ENCODE peak calls at places on chromosomes 1 and 21, in five cellular contexts. B is body of pancreas, U is cardiac muscle cell, K is esophagus squamous epithelium, T is SK-N-SH. F is an unnamed sample.

GRCh38 chr1:179816196-179816960 is 61.2 kb downstream of the TOR1AIP2 start:
- DNase-seq in U (no peak), B (no peak), K (no peak), T (peak; percentile 31), F (no peak)

GRCh38 chr1:178142806-178143205 is 48.9 kb downstream of the RASAL2 start:
- DNase-seq in B (no peak), U (no peak), T (no peak), K (no peak), F (no peak)

GRCh38 chr1:21586926-21587601 is 77.8 kb downstream of the ALPL start:
- DNase-seq in T (peak; percentile 80), U (peak; percentile 60), B (peak; percentile 49), K (no peak), F (no peak)

GRCh38 chr1:36465731-36466369 is 1.7 kb upstream of the MRPS15 start:
- DNase-seq in K (no peak), U (no peak), T (no peak), B (no peak), F (no peak)

GRCh38 chr21:42040411-42041180 is 30.4 kb upstream of the ZBTB21 start:
- DNase-seq in T (no peak), B (no peak), K (no peak), U (no peak), F (no peak)

GRCh38 chr1:171798760-171799159 is 17.3 kb downstream of the METTL13 start:
- DNase-seq in T (no peak), K (no peak), B (no peak), U (no peak), F (no peak)

GRCh38 chr1:3731543-3731942 is 20.7 kb upstream of the CCDC27 start:
- DNase-seq in B (no peak), T (no peak), K (no peak), U (no peak), F (no peak)

GRCh38 chr1:32623775-32624174 is 26.6 kb downstream of the ZBTB8OS start:
- DNase-seq in U (no peak), K (no peak), T (no peak), B (no peak), F (no peak)

GRCh38 chr1:158898722-158899121 is 32.6 kb upstream of the PYHIN1 start:
- DNase-seq in B (no peak), T (no peak), K (no peak), U (no peak), F (no peak)

GRCh38 chr1:30817548-30817947 is 60.0 kb upstream of the LAPTM5 start:
- DNase-seq in T (no peak), K (no peak), U (no peak), B (no peak), F (no peak)

GRCh38 chr1:30819244-30819571 is 61.6 kb upstream of the LAPTM5 start:
- DNase-seq in T (no peak), K (no peak), B (no peak), U (no peak), F (no peak)

GRCh38 chr1:30822006-30822405 is 64.4 kb upstream of the LAPTM5 start:
- DNase-seq in T (no peak), U (no peak), K (no peak), B (no peak), F (no peak)

GRCh38 chr1:30818568-30819243 is 61.1 kb upstream of the LAPTM5 start:
- DNase-seq in T (no peak), K (no peak), B (no peak), U (peak; percentile 42), F (no peak)

GRCh38 chr1:30820249-30820648 is 62.7 kb upstream of the LAPTM5 start:
- DNase-seq in U (no peak), B (no peak), T (no peak), K (no peak), F (no peak)
- H3K4me1 ChIP-seq in U (peaks cover 9% of the 10 kb centered on the region), B (peaks cover 24% of the 10 kb centered on the region), T (peaks cover 30% of the 10 kb centered on the region), K (peaks cover 46% of the 10 kb centered on the region), F (peaks cover 4% of the 10 kb centered on the region)

DNA sequence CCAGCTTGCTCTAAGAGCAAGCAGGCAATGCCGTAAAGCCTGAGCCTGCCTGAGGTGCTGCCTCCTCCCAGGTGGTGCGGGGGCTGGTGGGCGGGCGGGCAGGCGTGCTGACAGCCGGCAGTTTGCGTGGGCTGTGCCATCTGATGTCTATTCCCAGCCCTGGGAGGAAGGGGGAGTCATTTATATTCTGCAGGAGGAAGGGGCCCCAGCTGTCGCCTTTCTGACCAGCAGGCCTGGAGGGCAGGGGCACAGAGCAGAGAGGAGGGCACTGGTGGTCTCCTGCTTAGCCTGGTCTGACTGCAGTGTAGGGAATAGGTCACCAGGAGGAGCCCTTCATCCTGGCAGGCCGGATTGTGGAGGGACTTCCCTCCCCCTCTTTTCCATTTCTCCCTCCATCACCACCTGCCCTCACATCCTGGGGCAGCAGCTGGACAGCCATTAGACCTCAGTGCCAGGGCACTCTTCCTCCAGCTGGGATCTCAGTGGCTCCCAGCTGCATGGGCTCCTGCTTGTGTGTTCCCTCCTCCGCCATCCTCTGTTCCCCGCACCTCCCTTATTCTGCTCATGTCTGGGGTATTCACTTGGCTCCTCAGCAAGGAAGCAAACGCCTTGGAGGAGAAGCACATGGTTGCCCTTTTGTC is 4.4 kb downstream of the CYB561D1 start:
- DNase-seq in K (no peak), U (peak; percentile 55), B (no peak), T (peak; percentile 87), F (no peak)
- H3K4me1 ChIP-seq in K (peaks cover 79% of the 10 kb centered on the region), U (peaks cover 4% of the 10 kb centered on the region), B (peaks cover 19% of the 10 kb centered on the region), T (no peaks in the 10 kb centered on the region), F (peaks cover 16% of the 10 kb centered on the region)

GRCh38 chr1:11422701-11423100 is 56.3 kb upstream of the DISP3 start:
- DNase-seq in B (no peak), U (no peak), K (no peak), T (no peak), F (no peak)
- H3K4me1 ChIP-seq in B (no peaks in the 10 kb centered on the region), U (no peaks in the 10 kb centered on the region), K (no peaks in the 10 kb centered on the region), T (no peaks in the 10 kb centered on the region), F (no peaks in the 10 kb centered on the region)

DNA sequence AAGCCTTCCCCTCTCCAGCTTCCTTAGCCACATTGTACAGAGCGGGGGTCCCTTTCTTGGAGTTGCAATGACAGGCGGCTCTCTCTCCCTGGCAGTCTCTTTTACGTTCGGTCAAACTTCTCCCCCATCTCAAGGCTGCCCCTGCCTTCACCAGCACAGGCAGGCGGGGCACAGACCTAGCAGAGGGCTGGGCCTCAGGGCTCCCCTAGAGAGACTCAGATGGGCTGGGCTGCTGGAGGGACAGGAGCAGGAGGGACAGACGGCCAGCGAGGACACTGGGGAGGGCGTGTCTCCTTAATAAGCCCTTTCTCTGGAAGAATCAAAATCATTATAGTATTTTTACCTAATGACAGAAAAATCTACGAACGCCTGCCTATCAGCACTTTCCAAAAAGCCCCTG is 79.6 kb downstream of the CASZ1 start:
- DNase-seq in U (peak; percentile 54), T (no peak), B (no peak), K (no peak), F (no peak)
- H3K4me1 ChIP-seq in U (peaks cover 91% of the 10 kb centered on the region), T (no peaks in the 10 kb centered on the region), B (peaks cover 46% of the 10 kb centered on the region), K (peaks cover 36% of the 10 kb centered on the region), F (no peaks in the 10 kb centered on the region)

DNA sequence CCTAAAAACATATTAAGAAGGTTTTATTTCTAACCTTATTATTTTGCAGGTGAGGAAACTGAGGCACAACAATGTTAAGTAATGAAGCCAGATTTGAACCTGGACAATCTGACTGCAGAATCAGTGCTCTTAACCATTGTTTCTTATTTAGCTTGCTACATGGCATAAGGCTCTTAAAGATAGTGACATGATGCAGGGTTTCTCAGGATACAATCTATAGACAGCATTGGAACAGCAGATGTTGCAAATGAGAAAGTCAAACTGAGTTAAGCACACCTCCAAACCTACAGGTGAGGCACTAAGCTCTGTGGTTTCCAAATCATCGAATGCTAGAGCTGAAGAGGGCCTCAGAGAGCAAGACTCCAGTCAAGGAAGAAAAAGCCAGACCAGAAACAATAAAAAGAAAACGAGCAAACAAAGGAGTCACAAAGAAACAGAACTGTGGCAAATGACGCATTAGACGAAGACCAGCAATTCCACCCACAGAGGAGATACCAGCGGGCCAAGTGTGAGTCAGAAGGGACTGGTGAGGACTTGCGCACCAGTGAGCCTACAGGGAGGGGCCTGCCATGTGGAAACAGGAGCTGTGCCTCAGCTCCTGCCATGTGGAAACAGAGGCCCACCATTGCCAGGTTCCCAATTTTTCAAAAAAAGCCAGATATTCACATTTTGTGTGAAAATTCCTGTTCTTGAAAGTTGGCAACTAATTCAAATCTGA is 14.4 kb downstream of the CD58 start:
- DNase-seq in K (no peak), T (no peak), B (no peak), U (no peak), F (peak; percentile 64)
- H3K4me1 ChIP-seq in K (peaks cover 76% of the 10 kb centered on the region), T (peaks cover 12% of the 10 kb centered on the region), B (peaks cover 4% of the 10 kb centered on the region), U (peaks cover 3% of the 10 kb centered on the region), F (no peaks in the 10 kb centered on the region)

GRCh38 chr1:53530550-53530949 is 71.4 kb downstream of the DMRTB1 start:
- DNase-seq in K (no peak), T (no peak), B (no peak), U (no peak), F (no peak)
- H3K4me1 ChIP-seq in K (peaks cover 31% of the 10 kb centered on the region), T (no peaks in the 10 kb centered on the region), B (peaks cover 13% of the 10 kb centered on the region), U (no peaks in the 10 kb centered on the region), F (peaks cover 9% of the 10 kb centered on the region)

DNA sequence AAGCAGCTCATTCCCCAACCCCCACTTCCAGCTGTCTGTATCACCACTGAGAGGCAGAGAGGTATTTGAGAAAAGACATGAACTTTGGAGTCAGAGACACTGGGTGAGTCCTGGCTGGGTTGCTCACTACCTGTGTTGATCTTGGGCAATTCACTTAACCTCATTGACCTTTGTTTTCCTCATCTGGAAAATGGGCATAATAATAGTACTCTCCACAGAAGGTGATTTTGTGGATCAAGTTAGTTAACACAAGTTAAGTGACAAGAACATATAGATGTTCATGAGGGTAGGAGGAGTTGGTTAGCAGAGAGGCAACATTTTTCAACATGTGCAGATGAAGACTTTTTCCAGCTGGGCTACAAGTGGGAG is 17.1 kb upstream of the ETV3L start:
- DNase-seq in U (no peak), B (no peak), T (no peak), K (no peak), F (no peak)
- H3K4me1 ChIP-seq in U (no peaks in the 10 kb centered on the region), B (no peaks in the 10 kb centered on the region), T (no peaks in the 10 kb centered on the region), K (no peaks in the 10 kb centered on the region), F (no peaks in the 10 kb centered on the region)

GRCh38 chr1:175183586-175183985 is 9.0 kb downstream of the KIAA0040 start:
- DNase-seq in B (no peak), K (no peak), T (no peak), U (no peak), F (no peak)
- H3K4me1 ChIP-seq in B (peaks cover 60% of the 10 kb centered on the region), K (peaks cover 84% of the 10 kb centered on the region), T (no peaks in the 10 kb centered on the region), U (no peaks in the 10 kb centered on the region), F (no peaks in the 10 kb centered on the region)

GRCh38 chr1:247096544-247096943 is 7.6 kb downstream of the ZNF669 start:
- DNase-seq in K (no peak), T (no peak), B (no peak), U (no peak), F (no peak)

GRCh38 chr1:247096958-247097357 is 7.2 kb downstream of the ZNF669 start:
- DNase-seq in K (no peak), B (no peak), U (no peak), T (no peak), F (no peak)

GRCh38 chr1:247100676-247101279 is 3.4 kb downstream of the ZNF669 start:
- DNase-seq in T (no peak), B (no peak), K (no peak), U (no peak), F (no peak)

GRCh38 chr1:247090455-247090854 is 11.8 kb upstream of the ZNF670 start:
- DNase-seq in T (no peak), K (no peak), U (no peak), B (no peak), F (no peak)

DNA sequence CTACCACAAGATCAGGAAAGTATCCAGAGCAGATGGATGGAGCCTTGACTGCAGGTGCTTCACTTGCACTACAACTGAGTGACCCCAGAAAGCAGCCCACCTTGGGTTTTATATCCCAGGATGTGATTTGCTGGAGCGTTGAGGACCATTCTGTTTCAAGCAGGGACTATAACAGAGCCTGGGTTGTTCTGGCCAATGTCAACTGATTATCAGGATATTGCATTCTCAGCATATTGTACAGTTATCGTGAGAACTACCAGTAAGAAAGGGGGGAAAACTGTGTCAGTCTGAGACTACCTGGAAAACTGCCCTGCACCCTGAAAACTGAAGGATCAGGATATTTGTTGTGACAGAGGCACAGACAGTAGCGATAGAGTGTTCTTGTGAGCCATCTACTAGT is 8.0 kb downstream of the ZNF669 start:
- DNase-seq in K (no peak), B (no peak), U (no peak), T (no peak), F (no peak)
- H3K4me1 ChIP-seq in K (no peaks in the 10 kb centered on the region), B (no peaks in the 10 kb centered on the region), U (no peaks in the 10 kb centered on the region), T (no peaks in the 10 kb centered on the region), F (no peaks in the 10 kb centered on the region)